ENCODE peak calls at places on chromosomes 13 and 19, in six cellular contexts. A, Z, I, G, K and R are unnamed samples.

GRCh38 chr13:106602178-106602577 is 34.2 kb upstream of the ARGLU1 start:
- DNase-seq in G (no peak), Z (no peak), K (no peak), A (no peak), I (no peak), R (no peak)

GRCh38 chr19:392375-392970 is 16.5 kb downstream of the C2CD4C start:
- DNase-seq in G (no peak), Z (no peak), A (no peak), I (no peak), K (no peak), R (no peak)

GRCh38 chr13:40656358-40656757 is 10.1 kb downstream of the FOXO1 start:
- DNase-seq in G (no peak), K (no peak), I (no peak), A (no peak), Z (no peak), R (no peak)

GRCh38 chr13:26062853-26063444 is 11.1 kb upstream of the SHISA2 start:
- DNase-seq in I (no peak), K (peak), G (peak), A (peak), Z (peak), R (no peak)

GRCh38 chr19:16375936-16376185 is 51.2 kb downstream of the KLF2 start:
- DNase-seq in K (no peak), G (no peak), I (no peak), Z (no peak), A (no peak), R (no peak)

GRCh38 chr19:17680235-17680722 is 7.9 kb downstream of the UNC13A start:
- DNase-seq in K (no peak), I (peak), G (no peak), A (peak), Z (peak), R (no peak)

GRCh38 chr13:25380082-25380481 is 8.3 kb downstream of the ATP8A2 start:
- DNase-seq in K (no peak), G (no peak), I (no peak), A (no peak), Z (no peak), R (no peak)

GRCh38 chr19:56333506-56333905 is 18.9 kb upstream of the ZSCAN5A start:
- DNase-seq in G (peak), Z (peak), I (no peak), K (peak), A (peak), R (peak)

GRCh38 chr19:44927746-44928145 is 13.3 kb downstream of the APOC1 start:
- DNase-seq in K (no peak), A (no peak), I (no peak), G (no peak), Z (no peak), R (no peak)

GRCh38 chr19:53076984-53077383 is 26.2 kb downstream of the ZNF160 start:
- DNase-seq in I (no peak), K (no peak), G (peak), Z (peak), A (peak), R (peak)

GRCh38 chr13:113917096-113917495 is 53.2 kb upstream of the GAS6 start:
- DNase-seq in A (no peak), K (no peak), Z (no peak), I (no peak), G (no peak), R (peak)

GRCh38 chr13:46631184-46631542 is 78.2 kb downstream of the LRCH1 start:
- DNase-seq in A (no peak), K (no peak), G (no peak), Z (no peak), I (no peak), R (no peak)

GRCh38 chr19:45498411-45499195 is at the start of gene PPM1N:
- DNase-seq in I (no peak), Z (no peak), G (peak), K (peak), A (no peak), R (peak)

GRCh38 chr19:35901854-35902661 is at the start of gene HCST:
- DNase-seq in Z (no peak), K (peak), G (no peak), I (no peak), A (peak), R (no peak)

GRCh38 chr13:62212246-62212645 is 796.6 kb upstream of the PCDH20 start:
- DNase-seq in G (no peak), K (no peak), I (no peak), A (no peak), Z (no peak), R (no peak)

GRCh38 chr13:23889598-23890224 is 511 bp upstream of the MIPEP start:
- DNase-seq in A (peak), K (no peak), Z (no peak), I (no peak), G (peak), R (no peak)